ENCODE peak calls at places on chromosomes 6 and 20, in nine cellular contexts. X is stomach, G is upper lobe of left lung, F is H1, J is breast epithelium, K is transverse colon, U is HCT116, N is HepG2, W is K562. E is an unnamed sample.

GRCh38 chr20:59421089-59421488 is 120.7 kb downstream of the EDN3 start:
- DNase-seq in X (no peak), G (no peak), F (no peak), J (no peak), K (no peak), U (no peak), N (no peak), W (no peak), E (no peak)

GRCh38 chr6:67459556-67459955 is 1175.5 kb upstream of the ADGRB3 start:
- DNase-seq in X (no peak), G (no peak), F (no peak), J (no peak), K (no peak), U (no peak), N (no peak), W (no peak), E (no peak)

GRCh38 chr6:1917628-1918371 is 308.1 kb downstream of the FOXC1 start:
- DNase-seq in X (no peak), G (no peak), F (no peak), J (no peak), K (no peak), U (peak), N (peak), W (no peak), E (no peak)

GRCh38 chr20:4090756-4091331 is 75.5 kb upstream of the RNF24 start:
- DNase-seq in X (peak), G (no peak), F (peak), J (no peak), K (no peak), U (no peak), N (peak), W (peak), E (no peak)

GRCh38 chr6:1388927-1389790 is at the start of gene FOXF2:
- DNase-seq in X (no peak), G (peak), F (peak), J (no peak), K (no peak), U (no peak), N (no peak), W (peak), E (no peak)

GRCh38 chr6:11785449-11785951 is 6.9 kb upstream of the ADTRP start:
- DNase-seq in X (no peak), G (no peak), F (no peak), J (no peak), K (no peak), U (no peak), N (no peak), W (peak), E (no peak)

GRCh38 chr6:132270745-132271414 is 130.4 kb downstream of the MOXD1 start:
- DNase-seq in X (peak), G (no peak), F (no peak), J (no peak), K (no peak), U (no peak), N (no peak), W (no peak), E (no peak)

GRCh38 chr6:100506651-100507050 is 41.9 kb upstream of the SIM1 start:
- DNase-seq in X (no peak), G (no peak), F (no peak), J (no peak), K (no peak), U (no peak), N (no peak), W (no peak), E (no peak)

GRCh38 chr6:63214816-63215215 is 3.5 kb downstream of the FKBP1C start:
- DNase-seq in X (no peak), G (no peak), F (no peak), J (no peak), K (no peak), U (no peak), N (peak), W (no peak), E (no peak)

GRCh38 chr6:149727793-149728498 is 10.0 kb upstream of the LATS1 start:
- DNase-seq in X (no peak), G (no peak), F (no peak), J (no peak), K (no peak), U (no peak), N (no peak), W (no peak), E (no peak)

GRCh38 chr20:18692453-18692852 is 104.6 kb downstream of the DTD1 start:
- DNase-seq in X (no peak), G (no peak), F (peak), J (no peak), K (no peak), U (no peak), N (no peak), W (no peak), E (no peak)

GRCh38 chr6:56374841-56375369 is 127.5 kb upstream of the COL21A1 start:
- DNase-seq in X (no peak), G (no peak), F (no peak), J (no peak), K (no peak), U (no peak), N (no peak), W (no peak), E (no peak)
- TF ChIP-seq POLR2AphosphoS5 in X (peak), G (no peak), F (no peak), J (no peak), K (peak), U (no peak), N (no peak), W (no peak), E (no peak)

DNA sequence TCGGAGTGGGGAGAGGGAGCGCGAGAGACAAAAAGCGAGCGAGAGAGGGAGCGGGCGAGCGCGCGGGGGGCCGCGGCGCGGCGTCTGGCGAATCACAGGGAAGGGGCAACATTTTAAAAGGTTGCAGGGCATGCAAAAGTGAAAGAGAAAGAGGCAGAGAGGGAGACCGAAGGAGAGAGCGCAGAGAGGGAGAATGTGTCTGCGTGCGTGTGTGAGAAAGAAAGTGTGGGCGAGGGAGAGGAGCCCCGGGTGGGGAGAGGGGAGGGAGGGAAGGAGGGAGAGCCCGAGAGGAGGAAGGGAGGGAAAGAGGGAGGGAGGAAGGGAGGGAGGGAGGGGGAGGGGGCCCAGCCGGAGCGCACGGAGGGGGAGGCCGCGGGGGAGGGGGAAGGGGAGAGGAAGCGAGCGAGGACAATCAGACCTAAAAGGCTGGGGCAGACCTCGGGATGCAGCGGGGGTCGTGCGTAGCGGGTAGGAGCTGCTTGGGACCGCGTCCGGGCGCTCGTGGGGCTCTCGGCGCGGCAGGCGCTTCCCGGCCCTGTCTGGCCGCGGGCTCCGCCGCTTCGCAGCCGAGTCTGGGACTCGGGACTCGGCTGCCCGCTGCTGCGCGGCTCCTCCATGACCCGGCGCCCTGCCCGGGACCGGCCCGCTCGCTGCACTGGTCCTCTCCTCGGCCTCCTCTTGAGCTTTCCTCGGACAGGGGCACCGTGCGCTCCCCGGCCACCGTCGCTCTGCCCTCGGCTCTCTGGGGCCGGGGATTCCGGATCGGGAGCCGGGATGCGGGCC is 2.5 kb downstream of the TFAP2A start:
- DNase-seq in X (no peak), G (peak), F (peak), J (peak), K (no peak), U (no peak), N (no peak), W (no peak), E (no peak)
- TF ChIP-seq POLR2A in X (no peak), G (no peak), F (no peak), J (peak), K (no peak), U (no peak), N (no peak), W (no peak), E (no peak)

GRCh38 chr6:90297866-90298381 is 1.3 kb upstream of the BACH2 start:
- DNase-seq in X (no peak), G (no peak), F (no peak), J (no peak), K (no peak), U (no peak), N (no peak), W (no peak), E (no peak)
- H3K27ac ChIP-seq in X (no peak), G (no peak), F (no peak), J (peak), K (no peak), U (no peak), N (no peak), W (no peak), E (no peak)

GRCh38 chr6:17612048-17612447 is 11.9 kb downstream of the FAM8A1 start:
- DNase-seq in X (no peak), G (no peak), F (no peak), J (no peak), K (no peak), U (no peak), N (no peak), W (no peak), E (no peak)
- TF ChIP-seq POLR2AphosphoS5 in X (no peak), G (no peak), F (peak), J (no peak), K (no peak), U (no peak), N (peak), W (no peak), E (no peak)

DNA sequence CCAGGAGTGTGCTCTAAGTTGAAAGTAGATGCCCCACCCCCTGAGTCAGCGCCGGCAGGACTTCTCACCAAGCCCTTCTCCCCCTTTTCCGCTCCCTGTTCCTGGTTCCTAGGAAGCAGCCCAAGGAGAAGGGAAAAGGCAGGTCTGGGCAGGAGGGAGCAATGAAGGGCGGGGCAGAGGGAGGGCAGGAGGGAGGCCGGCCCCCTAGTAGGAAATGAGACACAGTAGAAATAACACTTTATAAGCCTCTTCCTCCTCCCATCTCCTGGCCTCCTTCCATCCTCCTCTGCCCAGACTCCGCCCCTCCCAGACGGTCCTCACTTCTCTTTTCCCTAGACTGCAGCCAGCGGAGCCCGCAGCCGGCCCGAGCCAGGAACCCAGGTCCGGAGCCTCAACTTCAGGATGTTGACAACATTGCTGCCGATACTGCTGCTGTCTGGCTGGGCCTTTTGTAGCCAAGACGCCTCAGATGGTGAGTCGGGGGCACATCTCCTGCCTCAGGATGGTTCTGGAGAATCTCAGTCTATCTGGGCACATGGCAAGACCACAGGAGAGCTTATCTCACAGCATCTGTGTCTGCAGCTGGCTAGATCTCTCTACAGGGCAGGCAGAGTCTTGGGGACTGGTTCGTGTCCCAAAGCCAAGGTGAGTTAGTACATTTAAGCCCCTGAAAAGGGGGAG is at the start of gene PROCR:
- DNase-seq in X (peak), G (peak), F (peak), J (peak), K (peak), U (peak), N (no peak), W (peak), E (peak)
- TF ChIP-seq POLR2A in X (no peak), G (no peak), F (no peak), J (no peak), K (no peak), U (peak), N (no peak), W (no peak), E (no peak)

GRCh38 chr6:6740595-6740994 is 152.1 kb downstream of the LY86 start:
- DNase-seq in X (no peak), G (peak), F (no peak), J (no peak), K (no peak), U (no peak), N (no peak), W (no peak), E (no peak)

GRCh38 chr6:6737666-6738065 is 149.1 kb downstream of the LY86 start:
- DNase-seq in X (no peak), G (no peak), F (no peak), J (no peak), K (no peak), U (no peak), N (no peak), W (no peak), E (no peak)

GRCh38 chr6:6738108-6738507 is 149.6 kb downstream of the LY86 start:
- DNase-seq in X (no peak), G (no peak), F (no peak), J (no peak), K (no peak), U (no peak), N (no peak), W (no peak), E (no peak)

GRCh38 chr6:6736753-6737654 is 148.5 kb downstream of the LY86 start:
- DNase-seq in X (peak), G (peak), F (peak), J (no peak), K (peak), U (no peak), N (no peak), W (peak), E (peak)

GRCh38 chr6:6738922-6739717 is 150.6 kb downstream of the LY86 start:
- DNase-seq in X (no peak), G (no peak), F (no peak), J (no peak), K (no peak), U (no peak), N (no peak), W (no peak), E (no peak)
- H3K27ac ChIP-seq in X (no peak), G (peak), F (no peak), J (no peak), K (no peak), U (no peak), N (no peak), W (no peak), E (no peak)

GRCh38 chr6:19438566-19439353 is 398.4 kb upstream of the ID4 start:
- DNase-seq in X (no peak), G (no peak), F (no peak), J (no peak), K (no peak), U (no peak), N (no peak), W (no peak), E (no peak)

GRCh38 chr6:19444481-19444880 is 392.7 kb upstream of the ID4 start:
- DNase-seq in X (no peak), G (no peak), F (no peak), J (no peak), K (no peak), U (no peak), N (no peak), W (no peak), E (no peak)

GRCh38 chr6:19446570-19446969 is 390.6 kb upstream of the ID4 start:
- DNase-seq in X (no peak), G (no peak), F (no peak), J (no peak), K (no peak), U (no peak), N (no peak), W (no peak), E (no peak)

DNA sequence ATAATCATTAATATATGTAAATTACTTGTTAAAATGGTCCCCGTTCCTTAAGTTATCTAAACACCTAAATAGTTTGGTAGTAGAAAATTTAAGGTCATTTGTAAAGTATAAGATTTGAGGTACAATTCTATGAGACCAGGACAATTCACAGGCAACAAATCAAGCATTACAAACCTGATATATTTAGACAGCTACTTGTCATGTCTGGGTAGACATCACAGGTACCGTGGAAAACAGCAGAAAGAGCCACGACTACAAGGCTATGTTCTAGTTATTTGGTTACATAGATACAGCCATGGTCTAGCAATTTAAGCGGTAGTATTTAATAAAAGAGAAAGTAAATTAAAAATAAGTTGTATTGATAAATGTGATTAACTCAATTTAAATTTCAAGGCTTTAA is 393.1 kb upstream of the ID4 start:
- DNase-seq in X (no peak), G (no peak), F (no peak), J (no peak), K (no peak), U (no peak), N (no peak), W (no peak), E (no peak)
- TF ChIP-seq POLR2AphosphoS5 in X (no peak), G (no peak), F (no peak), J (no peak), K (no peak), U (no peak), N (no peak), W (no peak), E (no peak)

DNA sequence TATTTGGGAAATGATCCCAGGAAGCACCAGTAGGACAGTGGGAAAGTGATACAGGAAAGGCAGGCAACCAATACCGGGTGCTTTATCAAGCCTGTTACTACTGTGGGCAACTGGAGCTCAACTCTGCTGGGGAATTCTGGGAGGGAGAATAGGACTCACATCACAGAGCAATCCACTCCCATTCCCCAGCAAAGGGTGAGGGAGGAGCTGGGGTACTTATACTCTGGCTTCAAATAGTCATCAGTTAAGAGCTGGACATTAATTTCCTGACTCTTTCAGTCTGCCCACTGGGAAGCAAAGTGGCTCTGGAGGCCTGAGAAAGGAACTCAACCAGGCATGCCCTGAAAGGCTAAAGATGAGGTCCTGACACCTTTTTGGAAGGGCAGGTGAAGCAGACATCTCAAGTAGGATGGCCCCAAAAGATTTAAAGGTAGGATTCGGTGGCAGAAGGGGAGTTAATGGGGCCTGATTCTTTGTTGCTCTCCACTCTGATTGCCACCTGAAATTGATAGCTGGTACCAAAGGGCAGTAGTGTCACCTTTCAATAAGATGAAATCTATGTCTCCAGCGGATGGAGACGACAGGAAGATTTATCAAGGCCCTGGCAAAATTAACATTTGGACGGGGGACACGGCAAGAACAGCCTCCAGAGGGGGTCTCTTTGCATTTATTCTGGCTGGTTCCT is 17.6 kb upstream of the CDH22 start:
- DNase-seq in X (no peak), G (no peak), F (no peak), J (no peak), K (no peak), U (no peak), N (no peak), W (no peak), E (no peak)
- TF ChIP-seq POLR2A in X (no peak), G (no peak), F (no peak), J (no peak), K (no peak), U (no peak), N (no peak), W (no peak), E (no peak)

DNA sequence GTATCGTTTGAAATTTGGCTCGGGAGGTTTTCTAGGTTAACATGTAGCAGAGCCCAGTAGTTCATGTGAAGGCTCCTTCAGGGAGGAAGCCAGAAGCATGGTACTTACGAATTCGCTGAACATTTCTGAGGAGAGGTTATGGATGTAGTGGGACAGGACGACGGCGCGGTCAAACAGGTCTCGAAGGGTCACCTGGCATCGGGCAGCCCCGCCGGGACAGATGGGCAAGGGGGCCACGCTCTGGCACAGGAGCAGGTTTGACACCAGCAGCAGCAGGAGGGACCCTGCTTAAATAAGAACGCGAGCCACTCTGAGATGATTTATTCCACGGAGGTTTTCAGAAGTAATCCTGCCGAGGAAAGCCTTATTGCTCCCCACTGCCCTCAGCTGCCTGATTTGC is 2.5 kb downstream of the PRL start:
- DNase-seq in X (no peak), G (peak), F (no peak), J (no peak), K (no peak), U (no peak), N (no peak), W (no peak), E (no peak)
- H3K27ac ChIP-seq in X (no peak), G (no peak), F (no peak), J (no peak), K (no peak), U (no peak), N (no peak), W (no peak), E (no peak)

GRCh38 chr20:20271277-20271676 is 96.6 kb upstream of the INSM1 start:
- DNase-seq in X (no peak), G (no peak), F (no peak), J (no peak), K (no peak), U (no peak), N (no peak), W (no peak), E (no peak)

GRCh38 chr20:20273281-20273680 is 94.6 kb upstream of the INSM1 start:
- DNase-seq in X (no peak), G (no peak), F (no peak), J (no peak), K (no peak), U (no peak), N (no peak), W (no peak), E (no peak)

GRCh38 chr20:20266552-20266951 is 101.4 kb upstream of the INSM1 start:
- DNase-seq in X (no peak), G (no peak), F (no peak), J (no peak), K (no peak), U (no peak), N (no peak), W (no peak), E (no peak)

GRCh38 chr20:20265210-20265609 is 102.7 kb upstream of the INSM1 start:
- DNase-seq in X (no peak), G (no peak), F (no peak), J (no peak), K (no peak), U (no peak), N (no peak), W (no peak), E (no peak)

GRCh38 chr20:20267685-20268429 is 100.0 kb upstream of the INSM1 start:
- DNase-seq in X (no peak), G (no peak), F (no peak), J (no peak), K (no peak), U (no peak), N (no peak), W (no peak), E (no peak)
- TF ChIP-seq POLR2AphosphoS5 in X (no peak), G (no peak), F (no peak), J (no peak), K (no peak), U (no peak), N (no peak), W (no peak), E (no peak)